ENCODE peak calls at places on chromosomes 13 and 19, in six cellular contexts. Y, Z, W, D, O and C are unnamed samples. For H3K36me3, the result is how much of the 10 kb centered on the place peaks cover.

GRCh38 chr19:42466521-42467436 is 24.0 kb upstream of the CXCL17 start:
- DNase-seq in Y (no peak), Z (no peak), W (no peak), D (no peak), O (no peak), C (no peak)

GRCh38 chr13:101512650-101513049 is 60.2 kb downstream of the ITGBL1 start:
- DNase-seq in W (no peak), Z (no peak), Y (no peak), D (no peak), O (no peak), C (no peak)

GRCh38 chr13:40993119-40993518 is 26.0 kb downstream of the ELF1 start:
- DNase-seq in Y (peak), Z (no peak), O (peak), D (no peak), W (no peak), C (peak)

GRCh38 chr13:35225582-35225981 is 250.9 kb downstream of the MAB21L1 start:
- DNase-seq in Y (no peak), W (no peak), O (no peak), Z (no peak), D (no peak), C (no peak)

GRCh38 chr13:77009011-77009410 is 17.1 kb downstream of the CLN5 start:
- DNase-seq in Z (no peak), W (no peak), Y (no peak), D (no peak), O (no peak), C (no peak)

GRCh38 chr19:41535029-41535622 is 40.8 kb upstream of the CEACAM21 start:
- DNase-seq in D (no peak), Z (no peak), Y (no peak), W (no peak), O (no peak), C (no peak)

GRCh38 chr13:44768233-44768632 is 192.1 kb upstream of the TSC22D1 start:
- DNase-seq in W (no peak), Z (no peak), Y (no peak), D (no peak), O (no peak), C (no peak)

GRCh38 chr13:99601535-99601934 is 100.3 kb downstream of the TM9SF2 start:
- DNase-seq in Y (no peak), Z (no peak), D (no peak), W (no peak), O (no peak), C (no peak)

GRCh38 chr13:30255696-30256095 is 51.7 kb downstream of the KATNAL1 start:
- DNase-seq in D (no peak), Y (no peak), W (no peak), O (no peak), Z (no peak), C (no peak)

GRCh38 chr19:35030257-35031071 is at the start of gene SCN1B:
- DNase-seq in Y (peak), W (no peak), Z (peak), D (no peak), O (peak), C (peak)

GRCh38 chr19:53192771-53193533 is at the start of gene ZNF665:
- DNase-seq in O (peak), Z (peak), D (peak), Y (peak), W (peak), C (peak)

GRCh38 chr19:53927745-53928144 is 18.7 kb downstream of the CACNG7 start:
- DNase-seq in Y (peak), W (no peak), O (no peak), D (no peak), Z (no peak), C (no peak)

GRCh38 chr13:32426981-32427851 is 714 bp downstream of the N4BP2L1 start:
- DNase-seq in O (peak), Z (peak), D (peak), W (peak), Y (peak), C (peak)

GRCh38 chr13:90272356-90272755 is 1075.1 kb upstream of the MIR17HG start:
- DNase-seq in Z (no peak), Y (no peak), O (no peak), W (no peak), D (no peak), C (no peak)

GRCh38 chr13:50127017-50127725 is 111.9 kb downstream of the KCNRG start:
- DNase-seq in O (peak), Y (no peak), Z (peak), W (peak), D (peak), C (peak)

GRCh38 chr19:33621811-33622504 is at the start of gene CHST8:
- DNase-seq in W (no peak), O (peak), Z (no peak), Y (no peak), D (no peak), C (peak)

GRCh38 chr19:11195681-11196080 is 1.7 kb downstream of the KANK2 start:
- DNase-seq in Z (no peak), O (no peak), Y (no peak), D (no peak), W (no peak), C (no peak)

GRCh38 chr13:79724348-79725103 is 243.6 kb downstream of the NDFIP2 start:
- DNase-seq in O (peak), Z (no peak), Y (peak), W (no peak), D (no peak), C (no peak)

GRCh38 chr13:52599853-52600603 is 42.2 kb upstream of the HNRNPA1L2 start:
- DNase-seq in W (no peak), O (peak), D (no peak), Y (peak), Z (peak), C (no peak)

GRCh38 chr13:91632071-91632470 is 233.7 kb downstream of the GPC5 start:
- DNase-seq in W (no peak), Z (no peak), O (no peak), D (no peak), Y (no peak), C (no peak)

GRCh38 chr19:7658219-7658686 is 10.6 kb upstream of the RETN start:
- DNase-seq in W (no peak), Y (no peak), Z (no peak), O (peak), D (no peak), C (no peak)

GRCh38 chr19:46913852-46914430 is 53.1 kb downstream of the ARHGAP35 start:
- DNase-seq in W (no peak), O (no peak), D (no peak), Y (no peak), Z (no peak), C (no peak)

GRCh38 chr13:84377071-84377470 is 494.8 kb upstream of the SLITRK1 start:
- DNase-seq in D (no peak), Z (no peak), O (no peak), W (no peak), Y (no peak), C (no peak)

GRCh38 chr19:19866599-19867248 is 1.0 kb downstream of the ZNF253 start:
- DNase-seq in Z (peak), D (no peak), O (peak), Y (no peak), W (no peak), C (peak)

GRCh38 chr13:81172603-81173002 is 831.7 kb upstream of the SPRY2 start:
- DNase-seq in D (no peak), O (no peak), W (no peak), Y (no peak), Z (no peak), C (no peak)

GRCh38 chr13:81171065-81171647 is 830.2 kb upstream of the SPRY2 start:
- DNase-seq in Y (no peak), D (no peak), Z (no peak), O (no peak), W (no peak), C (no peak)
- TF ChIP-seq CTCF in Y (peak), D (peak), Z (no peak), O (peak), W (peak), C (no peak)

DNA sequence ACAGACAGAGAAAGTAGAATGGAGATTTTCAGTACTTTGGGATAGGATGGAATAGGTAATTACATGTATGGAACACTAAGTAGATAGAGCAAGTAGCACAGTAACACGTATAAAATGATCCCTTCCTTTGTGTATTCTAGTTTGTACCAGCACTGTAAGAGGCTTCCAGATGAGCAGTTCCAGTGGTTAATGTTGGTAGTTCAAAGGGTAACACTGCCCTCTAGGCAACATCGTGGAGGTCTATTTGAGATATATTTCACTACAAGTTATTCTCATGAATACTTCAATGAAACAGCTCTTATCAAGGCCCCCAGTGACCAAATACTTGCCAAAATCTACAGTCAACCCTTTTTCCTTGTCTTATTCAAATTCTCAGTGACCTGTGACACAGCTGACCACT is 13.5 kb upstream of the ZNF563 start:
- DNase-seq in O (no peak), Y (no peak), W (no peak), D (no peak), Z (no peak), C (no peak)
- H3K36me3 ChIP-seq in O (under half), Y (under half), W (under half), D (under half), Z (under half), C (under half)

GRCh38 chr13:94952787-94953186 is 240.4 kb upstream of the SOX21 start:
- DNase-seq in O (no peak), Z (no peak), W (no peak), D (no peak), Y (no peak), C (no peak)

GRCh38 chr13:94947392-94947791 is 235.0 kb upstream of the SOX21 start:
- DNase-seq in Z (no peak), O (no peak), W (no peak), Y (no peak), D (no peak), C (no peak)

GRCh38 chr13:94947965-94948371 is 235.6 kb upstream of the SOX21 start:
- DNase-seq in O (no peak), D (no peak), Z (no peak), W (no peak), Y (no peak), C (no peak)

DNA sequence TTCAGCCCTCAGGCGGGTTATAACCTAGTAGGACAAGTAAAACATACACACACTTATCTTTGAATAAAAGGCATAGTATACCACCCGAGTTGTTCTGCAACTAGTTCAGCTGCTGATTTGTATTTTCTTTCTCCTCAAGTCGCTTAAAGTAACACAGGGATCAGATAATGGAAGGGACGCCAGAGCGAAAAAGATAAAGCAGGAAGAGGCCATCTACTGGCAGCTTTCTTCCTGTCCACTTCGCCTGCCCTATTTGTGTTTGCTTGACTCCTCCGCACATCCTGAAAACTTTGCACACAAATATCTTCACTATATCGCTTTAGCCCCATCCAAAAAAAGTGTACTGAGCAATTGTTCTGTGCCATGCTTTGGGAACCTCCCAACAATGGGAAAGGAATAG is 238.0 kb upstream of the SOX21 start:
- DNase-seq in Y (no peak), O (no peak), Z (no peak), D (no peak), W (no peak), C (no peak)
- TF ChIP-seq CTCF in Y (no peak), O (no peak), Z (no peak), D (no peak), W (no peak), C (no peak)

DNA sequence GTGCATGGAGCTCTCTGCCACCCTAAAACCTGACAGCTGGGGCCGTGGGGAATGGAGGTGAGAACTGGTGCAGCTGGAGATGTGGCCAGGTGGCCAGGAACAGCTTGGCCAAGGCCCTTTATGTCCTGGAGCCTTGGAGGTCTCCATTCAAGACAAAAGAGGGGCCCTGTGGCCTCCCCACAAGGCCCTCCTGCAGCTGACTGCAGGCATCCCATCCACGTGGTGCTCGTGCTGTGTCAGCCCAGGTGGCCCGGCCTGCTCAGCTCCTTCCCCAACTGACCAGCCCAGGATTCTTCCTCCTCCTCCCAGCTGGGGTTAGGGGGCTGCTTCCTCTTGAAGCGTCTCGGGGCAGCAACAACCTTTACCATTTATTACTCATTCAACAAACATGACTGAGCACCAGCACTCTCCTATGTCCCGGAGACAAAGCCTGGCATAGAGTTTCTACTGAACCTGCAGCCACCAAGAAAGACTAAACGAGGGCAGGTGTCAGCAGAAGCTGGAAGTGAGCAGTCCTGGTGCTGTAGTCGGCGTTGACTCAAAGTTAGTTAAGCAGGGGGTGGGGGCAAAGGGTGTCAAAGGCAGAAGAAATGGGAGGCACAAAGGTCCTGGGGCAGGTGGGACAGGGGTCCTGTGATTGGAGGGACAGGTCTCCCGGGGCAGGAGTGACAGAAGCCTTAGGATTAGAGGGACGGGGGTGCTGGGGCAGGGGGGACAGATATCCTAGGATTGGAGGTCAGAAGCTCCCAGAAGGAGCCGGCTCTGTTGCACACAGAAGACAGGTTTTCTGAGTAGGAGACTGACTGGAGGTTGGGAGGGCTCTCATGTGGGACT is 23.3 kb upstream of the C13orf46 start:
- DNase-seq in O (no peak), Z (peak), D (no peak), W (no peak), Y (peak), C (no peak)
- H3K36me3 ChIP-seq in O (under half), Z (under half), D (under half), W (under half), Y (under half), C (under half)

GRCh38 chr19:48330012-48330681 is 4.8 kb downstream of the EMP3 start:
- DNase-seq in Z (peak), W (peak), Y (peak), D (peak), O (peak), C (peak)
- TF ChIP-seq CTCF in Z (no peak), W (no peak), Y (no peak), D (no peak), O (no peak), C (no peak)

DNA sequence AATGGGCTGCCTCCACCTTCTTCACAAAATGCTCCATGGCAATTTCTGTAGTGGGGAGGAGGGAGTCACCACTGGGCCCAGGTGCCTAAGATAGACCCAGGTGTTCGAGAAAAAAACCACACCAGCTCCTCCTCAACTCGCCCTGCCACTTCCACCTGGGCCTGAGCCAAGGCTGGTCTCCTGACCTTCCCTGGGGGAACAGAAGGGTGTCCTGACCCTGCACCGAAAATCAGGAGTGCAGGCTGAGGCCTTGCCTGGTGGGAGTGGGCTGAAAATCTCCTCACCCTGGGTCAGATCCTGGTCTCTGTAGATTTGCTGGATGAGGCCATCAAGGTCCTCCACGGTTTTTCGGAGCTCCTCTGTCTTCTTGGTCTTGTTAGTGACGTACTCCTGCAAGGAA is 17.6 kb upstream of the AKAP8 start:
- DNase-seq in Y (no peak), D (no peak), W (no peak), Z (no peak), O (no peak), C (no peak)
- H3K36me3 ChIP-seq in Y (under half), D (under half), W (under half), Z (half or more), O (under half), C (under half)

GRCh38 chr19:23420824-23421223 is 25.6 kb upstream of the ZNF91 start:
- DNase-seq in Z (no peak), D (no peak), W (no peak), O (no peak), Y (no peak), C (no peak)
- TF ChIP-seq CTCF in Z (no peak), D (no peak), W (no peak), O (no peak), Y (no peak), C (no peak)

DNA sequence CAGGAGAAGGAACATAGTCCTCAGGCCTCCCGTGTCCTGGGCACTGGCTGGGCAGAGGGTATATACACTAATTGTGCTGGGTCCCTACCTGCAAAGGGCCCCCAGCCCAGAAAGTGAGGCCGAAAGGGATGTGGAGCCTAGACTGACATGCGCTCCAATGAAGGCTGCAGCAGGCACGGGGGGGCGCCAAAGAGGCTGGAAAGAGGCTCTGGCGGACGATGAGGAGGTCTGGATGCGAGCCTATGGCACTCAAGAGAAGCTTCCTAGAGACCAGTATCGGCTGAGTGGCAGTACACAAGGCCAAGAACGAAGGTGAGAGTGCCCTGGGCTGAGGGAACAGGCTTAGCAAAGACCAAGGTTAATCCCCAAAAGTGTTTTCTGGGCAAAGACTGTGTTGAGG is 16.6 kb downstream of the VRK3 start:
- DNase-seq in Z (no peak), W (no peak), Y (no peak), D (no peak), O (no peak), C (peak)
- H3K36me3 ChIP-seq in Z (half or more), W (under half), Y (under half), D (under half), O (under half), C (under half)